ENCODE peak calls at places on chromosome 1, in seven cellular contexts. C is RWPE1, N is IMR-90, M is astrocyte, X is astrocyte of the spinal cord, U is fibroblast of lung, R is ovary. A is an unnamed sample.

GRCh38 chr1:97814121-97814520 is 106.7 kb downstream of the DPYD start:
- DNase-seq in U (no peak), C (no peak), M (peak; percentile 56), X (no peak), N (peak; percentile 54), R (no peak), A (no peak)

GRCh38 chr1:183093821-183094287 is 70.6 kb downstream of the LAMC1 start:
- DNase-seq in C (peak; percentile 89), R (no peak), N (peak; percentile 82), X (no peak), M (peak; percentile 73), U (no peak), A (peak; percentile 46)

GRCh38 chr1:84303154-84303830 is 1.8 kb downstream of the SAMD13 start:
- DNase-seq in C (no peak), M (no peak), R (no peak), N (peak; percentile 17), X (peak; percentile 51), U (peak; percentile 34), A (no peak)

GRCh38 chr1:178271471-178271870 is 177.6 kb downstream of the RASAL2 start:
- DNase-seq in U (no peak), M (no peak), N (no peak), R (no peak), X (no peak), C (no peak), A (no peak)

GRCh38 chr1:111471012-111471411 is 2.8 kb upstream of the C1orf162 start:
- DNase-seq in U (no peak), R (no peak), N (no peak), X (no peak), C (no peak), M (no peak), A (no peak)

GRCh38 chr1:18597159-18598042 is 33.2 kb upstream of the PAX7 start:
- DNase-seq in U (peak; percentile 39), M (no peak), C (peak; percentile 60), R (peak; percentile 13), X (peak; percentile 26), N (peak; percentile 25), A (no peak)

GRCh38 chr1:101653482-101653946 is 343.2 kb downstream of the OLFM3 start:
- DNase-seq in U (peak; percentile 31), M (no peak), N (peak; percentile 1), C (no peak), R (no peak), X (peak; percentile 4), A (no peak)

GRCh38 chr1:223738465-223739365 is 26.4 kb downstream of the CAPN2 start:
- DNase-seq in U (no peak), X (no peak), N (no peak), M (no peak), R (no peak), C (no peak), A (peak; percentile 56)

GRCh38 chr1:9369964-9370788 is 77.5 kb downstream of the SPSB1 start:
- DNase-seq in U (no peak), M (no peak), C (peak; percentile 43), N (no peak), X (no peak), R (no peak), A (no peak)

GRCh38 chr1:196611873-196612272 is 3.6 kb upstream of the KCNT2 start:
- DNase-seq in R (no peak), U (no peak), X (no peak), C (no peak), N (no peak), M (no peak), A (no peak)

GRCh38 chr1:106619827-106620134 is 436.7 kb upstream of the PRMT6 start:
- DNase-seq in X (no peak), C (no peak), U (no peak), M (no peak), N (no peak), R (no peak), A (no peak)

GRCh38 chr1:174912243-174912642 is 87.5 kb upstream of the CACYBP start:
- DNase-seq in N (no peak), M (no peak), U (no peak), C (no peak), X (no peak), R (no peak), A (no peak)

GRCh38 chr1:194196562-194196961 is 1010.1 kb upstream of the B3GALT2 start:
- DNase-seq in M (no peak), N (no peak), U (no peak), R (no peak), C (no peak), X (no peak), A (no peak)
- TF ChIP-seq CTCF in M (no peak), N (no peak), U (no peak), R (no peak), C (no peak), X (no peak), A (no peak)

GRCh38 chr1:3430820-3431219 is 23.6 kb upstream of the ARHGEF16 start:
- DNase-seq in U (no peak), C (no peak), N (no peak), R (no peak), M (no peak), X (no peak), A (no peak)

GRCh38 chr1:3432306-3432705 is 22.2 kb upstream of the ARHGEF16 start:
- DNase-seq in N (no peak), C (no peak), M (no peak), X (no peak), U (no peak), R (no peak), A (no peak)

GRCh38 chr1:3430406-3430805 is 24.1 kb upstream of the ARHGEF16 start:
- DNase-seq in U (no peak), M (no peak), X (no peak), N (no peak), C (no peak), R (no peak), A (no peak)

GRCh38 chr1:3431686-3432085 is 22.8 kb upstream of the ARHGEF16 start:
- DNase-seq in C (no peak), R (no peak), N (no peak), M (no peak), X (no peak), U (no peak), A (no peak)

DNA sequence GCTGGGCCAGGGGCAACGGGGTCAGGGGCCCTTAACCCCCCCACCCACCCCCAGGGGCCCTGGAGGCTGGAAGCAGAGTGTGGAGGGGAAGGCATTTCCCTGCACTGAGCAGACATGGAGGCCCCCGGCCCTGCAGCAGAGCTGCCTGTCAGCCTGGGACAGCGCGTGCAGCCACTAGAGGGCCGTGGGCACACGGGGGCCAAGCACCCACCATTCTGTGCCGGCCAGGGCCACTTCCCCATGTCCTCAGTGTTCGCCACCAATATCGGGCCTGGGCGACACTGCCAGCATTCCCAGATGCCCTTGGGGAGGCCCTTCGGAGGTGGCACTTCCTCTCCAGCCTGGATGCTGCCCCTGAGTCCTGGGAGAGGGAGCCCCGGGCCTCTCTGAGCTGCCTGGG is 23.2 kb upstream of the ARHGEF16 start:
- DNase-seq in R (no peak), M (no peak), X (no peak), N (no peak), U (no peak), C (no peak), A (no peak)
- TF ChIP-seq CTCF in R (no peak), M (no peak), X (peak; percentile 40), N (peak; percentile 21), U (no peak), C (no peak), A (peak; percentile 29)

GRCh38 chr1:34130306-34130705 is 34.7 kb downstream of the CSMD2 start:
- DNase-seq in C (no peak), M (no peak), X (no peak), R (no peak), N (no peak), U (no peak), A (no peak)

GRCh38 chr1:34127006-34128000 is 37.7 kb downstream of the CSMD2 start:
- DNase-seq in X (no peak), N (no peak), U (no peak), M (no peak), R (no peak), C (no peak), A (no peak)

GRCh38 chr1:34128186-34128889 is 36.7 kb downstream of the CSMD2 start:
- DNase-seq in R (no peak), N (no peak), U (no peak), M (no peak), X (peak; percentile 8), C (no peak), A (no peak)

GRCh38 chr1:34131396-34132160 is 33.5 kb downstream of the CSMD2 start:
- DNase-seq in R (no peak), N (no peak), M (no peak), C (no peak), U (no peak), X (no peak), A (no peak)

DNA sequence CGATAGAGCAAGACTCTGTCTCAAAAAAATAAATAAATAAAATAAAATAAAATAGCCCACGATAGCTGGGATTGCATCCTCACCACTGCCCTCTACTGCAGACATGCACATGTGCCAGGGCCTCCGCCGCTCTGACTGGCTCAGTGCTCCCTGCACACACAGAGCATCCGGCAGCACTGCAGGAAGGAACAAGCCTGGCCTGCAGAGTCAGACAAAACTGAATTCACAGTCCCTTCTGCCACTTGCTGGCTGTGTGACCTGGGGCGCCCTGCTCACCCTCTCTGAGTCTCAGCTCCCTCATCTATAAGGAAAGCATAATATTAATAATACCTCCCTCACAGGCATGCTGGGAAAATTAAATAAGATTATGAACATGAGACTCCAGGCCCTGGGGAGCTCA is 35.4 kb downstream of the CSMD2 start:
- DNase-seq in N (no peak), R (no peak), M (no peak), X (no peak), C (no peak), U (no peak), A (no peak)
- TF ChIP-seq CTCF in N (no peak), R (no peak), M (no peak), X (no peak), C (no peak), U (no peak), A (no peak)

GRCh38 chr1:12712929-12713328 is 3.0 kb upstream of the AADACL3 start:
- DNase-seq in U (no peak), R (no peak), N (no peak), X (no peak), C (no peak), M (no peak), A (no peak)

GRCh38 chr1:12709696-12710095 is 6.2 kb upstream of the AADACL3 start:
- DNase-seq in X (no peak), C (no peak), R (no peak), N (no peak), U (no peak), M (no peak), A (no peak)

GRCh38 chr1:12708956-12709555 is 6.9 kb upstream of the AADACL3 start:
- DNase-seq in R (no peak), U (no peak), X (no peak), M (no peak), N (no peak), C (no peak), A (no peak)

GRCh38 chr1:12712091-12712490 is 3.8 kb upstream of the AADACL3 start:
- DNase-seq in N (no peak), M (no peak), U (no peak), C (no peak), X (no peak), R (no peak), A (no peak)

DNA sequence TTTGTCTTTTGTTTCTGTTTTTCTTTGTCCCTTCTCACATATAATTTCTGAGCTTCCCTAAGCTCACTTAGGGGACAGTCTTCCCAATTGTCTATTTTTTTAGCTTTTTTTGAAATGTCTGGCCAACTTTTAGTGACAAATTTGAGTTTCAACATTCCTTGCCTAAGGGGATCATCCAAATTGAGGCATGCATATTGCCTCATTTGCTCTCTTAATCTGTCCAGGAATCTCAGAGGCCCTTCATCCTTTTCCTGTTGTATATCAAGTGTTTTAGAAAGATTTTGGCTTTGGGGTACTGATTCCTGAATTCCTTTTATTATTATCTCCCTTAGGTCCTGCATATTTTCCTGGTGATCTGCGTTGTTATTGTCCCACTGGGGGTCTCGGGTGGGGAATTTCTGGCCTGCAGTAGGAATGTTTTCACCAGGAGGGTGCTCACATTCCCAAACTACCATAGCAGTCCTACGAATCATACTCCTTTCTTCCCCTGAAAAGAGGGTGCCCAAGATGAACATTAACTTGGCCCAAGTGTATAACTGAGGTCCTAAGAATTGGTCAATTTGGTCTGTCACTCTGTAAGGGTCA is 4.4 kb upstream of the AADACL3 start:
- DNase-seq in U (no peak), X (no peak), M (no peak), C (no peak), R (no peak), N (no peak), A (no peak)
- TF ChIP-seq CTCF in U (no peak), X (no peak), M (no peak), C (no peak), R (no peak), N (no peak), A (no peak)